ENCODE peak calls at places on chromosomes 12 and 14, in eight cellular contexts. D, E, Y, K, F, V, M and P are unnamed samples.
A peak's percentile ranks its signal among the peaks of the same experiment; 100 is the strongest.

GRCh38 chr12:113130457-113131135 is 5.0 kb downstream of the RASAL1 start:
- DNase-seq in D (no peak), M (peak; percentile 36), Y (no peak), E (no peak), V (no peak), F (peak; percentile 40), K (no peak), P (no peak)

GRCh38 chr12:63967781-63968180 is 123.3 kb downstream of the SRGAP1 start:
- DNase-seq in F (no peak), V (no peak), Y (no peak), M (peak; percentile 15), E (no peak), D (no peak), K (no peak), P (no peak)

GRCh38 chr14:51396222-51396815 is 156.3 kb downstream of the TMX1 start:
- DNase-seq in Y (peak; percentile 46), V (no peak), M (peak; percentile 74), E (peak; percentile 38), K (no peak), F (no peak), D (peak; percentile 30), P (no peak)

GRCh38 chr14:100404419-100404818 is 81.3 kb downstream of the SLC25A47 start:
- DNase-seq in Y (no peak), M (no peak), D (no peak), F (no peak), V (no peak), K (no peak), E (no peak), P (no peak)

GRCh38 chr12:97016163-97016562 is 109.1 kb downstream of the NEDD1 start:
- DNase-seq in F (no peak), K (no peak), D (no peak), Y (no peak), V (no peak), E (no peak), M (no peak), P (no peak)

GRCh38 chr14:72315720-72316119 is 383.5 kb downstream of the RGS6 start:
- DNase-seq in D (no peak), K (no peak), M (no peak), F (no peak), V (no peak), E (no peak), Y (no peak), P (no peak)

GRCh38 chr14:104879983-104880565 is 15.0 kb downstream of the CEP170B start:
- DNase-seq in Y (no peak), V (no peak), M (no peak), K (no peak), E (no peak), F (no peak), D (no peak), P (no peak)

GRCh38 chr14:102683399-102684275 is 91.2 kb downstream of the RCOR1 start:
- DNase-seq in K (no peak), F (peak; percentile 50), Y (no peak), V (no peak), E (no peak), D (no peak), M (no peak), P (no peak)

GRCh38 chr12:123149828-123150272 is 1.0 kb downstream of the PITPNM2 start:
- DNase-seq in M (no peak), E (no peak), K (no peak), Y (peak; percentile 19), D (peak; percentile 55), V (no peak), F (no peak), P (no peak)

GRCh38 chr14:43316427-43316826 is 1190.7 kb downstream of the FSCB start:
- DNase-seq in F (no peak), V (no peak), E (no peak), Y (no peak), M (no peak), D (no peak), K (no peak), P (no peak)

GRCh38 chr14:92990456-92991430 is 67.8 kb downstream of the CHGA start:
- DNase-seq in E (no peak), M (no peak), Y (no peak), D (no peak), F (no peak), K (no peak), V (no peak), P (no peak)

GRCh38 chr14:53368714-53369191 is 215.6 kb upstream of the DDHD1 start:
- DNase-seq in K (no peak), V (no peak), M (no peak), F (no peak), D (no peak), Y (no peak), E (no peak), P (no peak)

GRCh38 chr14:75811862-75812505 is 150.9 kb downstream of the TTLL5 start:
- DNase-seq in V (no peak), D (no peak), K (no peak), Y (peak; percentile 35), E (no peak), F (no peak), M (no peak), P (no peak)

GRCh38 chr14:104223101-104223809 is 84.9 kb downstream of the KIF26A start:
- DNase-seq in D (peak; percentile 84), M (no peak), F (peak; percentile 60), Y (peak; percentile 59), K (no peak), E (no peak), V (no peak), P (no peak)

GRCh38 chr14:88584451-88584850 is 21.6 kb downstream of the ZC3H14 start:
- DNase-seq in E (no peak), D (no peak), M (no peak), V (no peak), F (no peak), K (no peak), Y (no peak), P (no peak)

GRCh38 chr14:88592016-88592415 is 29.2 kb downstream of the ZC3H14 start:
- DNase-seq in M (no peak), E (no peak), K (no peak), F (no peak), Y (no peak), V (no peak), D (no peak), P (no peak)

GRCh38 chr14:88590173-88590572 is 27.3 kb downstream of the ZC3H14 start:
- DNase-seq in Y (no peak), F (no peak), K (no peak), E (no peak), M (no peak), V (no peak), D (peak; percentile 26), P (no peak)

GRCh38 chr14:88588081-88588480 is 25.2 kb downstream of the ZC3H14 start:
- DNase-seq in M (no peak), Y (no peak), D (no peak), F (no peak), K (no peak), V (no peak), E (no peak), P (no peak)
- H3K9me3 ChIP-seq in M (no peaks in the 10 kb centered on the region), Y (no peaks in the 10 kb centered on the region), D (no peaks in the 10 kb centered on the region), F (no peaks in the 10 kb centered on the region), K (no peaks in the 10 kb centered on the region), V (no peaks in the 10 kb centered on the region), E (no peaks in the 10 kb centered on the region), P (no peaks in the 10 kb centered on the region)

GRCh38 chr14:83478741-83479140 is 1945.1 kb upstream of the SEL1L start:
- DNase-seq in K (no peak), E (no peak), D (no peak), Y (no peak), M (no peak), V (no peak), F (no peak), P (no peak)
- H3K9me3 ChIP-seq in K (no peaks in the 10 kb centered on the region), E (no peaks in the 10 kb centered on the region), D (no peaks in the 10 kb centered on the region), Y (no peaks in the 10 kb centered on the region), M (no peaks in the 10 kb centered on the region), V (no peaks in the 10 kb centered on the region), F (peaks cover 2% of the 10 kb centered on the region), P (no peaks in the 10 kb centered on the region)

DNA sequence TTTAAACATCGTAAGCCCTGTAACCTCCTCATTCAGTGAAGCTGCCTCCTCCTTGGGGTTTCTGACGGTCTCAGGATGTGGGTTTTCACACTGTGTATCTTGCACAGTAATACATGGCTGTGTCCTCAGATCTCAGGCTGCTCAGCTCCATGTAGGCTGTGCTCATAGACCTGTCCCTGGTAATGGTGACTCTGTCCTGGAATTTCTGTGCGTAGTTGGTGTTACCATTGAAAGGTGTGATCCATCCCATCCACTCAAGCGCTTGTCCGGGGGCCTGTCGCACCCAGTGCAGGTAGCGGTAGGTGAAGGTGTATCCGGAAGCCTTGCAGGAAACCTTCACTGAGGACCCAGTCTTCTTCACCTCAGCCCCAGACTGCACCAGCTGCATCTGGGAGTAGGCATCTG is 980.5 kb downstream of the TMEM121 start:
- DNase-seq in D (no peak), E (no peak), V (peak; percentile 72), F (no peak), Y (no peak), M (no peak), K (peak; percentile 58), P (peak; percentile 37)
- H3K9me3 ChIP-seq in D (no peaks in the 10 kb centered on the region), E (no peaks in the 10 kb centered on the region), V (no peaks in the 10 kb centered on the region), F (no peaks in the 10 kb centered on the region), Y (no peaks in the 10 kb centered on the region), M (no peaks in the 10 kb centered on the region), K (no peaks in the 10 kb centered on the region), P (no peaks in the 10 kb centered on the region)

DNA sequence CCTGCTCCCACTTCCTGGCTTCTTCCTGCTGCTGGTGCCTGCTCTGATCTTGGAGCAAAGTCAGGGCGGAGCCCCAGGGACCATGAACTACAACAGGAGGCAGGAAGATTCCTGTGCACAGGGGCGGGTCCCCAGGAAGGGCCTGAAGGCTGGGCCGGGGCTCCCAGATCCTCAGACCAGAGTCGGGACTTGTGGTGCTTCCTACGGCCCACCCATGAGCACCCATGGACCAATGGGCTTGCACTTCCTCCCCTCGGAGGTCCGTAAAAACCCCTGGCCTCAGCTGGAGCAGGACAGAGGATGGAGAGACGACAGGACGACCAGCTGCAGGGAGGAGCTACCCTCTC is 1287.1 kb downstream of the TMEM121 start:
- DNase-seq in M (no peak), K (no peak), F (no peak), Y (no peak), E (no peak), D (no peak), V (no peak), P (no peak)
- H3K9me3 ChIP-seq in M (no peaks in the 10 kb centered on the region), K (no peaks in the 10 kb centered on the region), F (no peaks in the 10 kb centered on the region), Y (no peaks in the 10 kb centered on the region), E (no peaks in the 10 kb centered on the region), D (no peaks in the 10 kb centered on the region), V (no peaks in the 10 kb centered on the region), P (no peaks in the 10 kb centered on the region)

GRCh38 chr12:34342048-34342447 is 319.8 kb downstream of the ALG10 start:
- DNase-seq in M (no peak), D (no peak), K (no peak), F (peak; percentile 21), V (no peak), E (no peak), Y (no peak), P (no peak)
- H3K9me3 ChIP-seq in M (no peaks in the 10 kb centered on the region), D (peaks cover 8% of the 10 kb centered on the region), K (no peaks in the 10 kb centered on the region), F (no peaks in the 10 kb centered on the region), V (no peaks in the 10 kb centered on the region), E (peaks cover 8% of the 10 kb centered on the region), Y (no peaks in the 10 kb centered on the region), P (peaks cover 6% of the 10 kb centered on the region)

DNA sequence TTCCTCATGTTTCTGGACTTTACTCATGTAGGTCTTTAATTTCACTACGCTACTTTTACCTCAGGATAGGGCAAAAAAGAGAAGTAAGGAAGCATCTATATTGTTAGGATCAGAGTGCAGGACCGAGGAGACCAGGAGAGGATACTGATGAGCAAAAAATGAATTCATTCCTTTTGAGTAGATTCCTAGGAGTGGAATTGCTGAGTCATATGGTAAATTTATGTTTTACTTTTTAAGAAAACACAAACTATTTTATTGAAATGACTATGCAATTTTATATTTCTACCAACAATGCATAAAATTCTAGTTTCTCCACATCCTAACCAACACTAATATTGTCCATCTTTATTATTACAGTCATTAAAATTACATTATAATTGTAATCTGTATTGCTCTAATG is 50.8 kb upstream of the GARIN6 start:
- DNase-seq in E (no peak), K (no peak), Y (no peak), F (no peak), V (no peak), D (no peak), M (no peak), P (no peak)
- H3K9me3 ChIP-seq in E (no peaks in the 10 kb centered on the region), K (no peaks in the 10 kb centered on the region), Y (no peaks in the 10 kb centered on the region), F (peaks cover 3% of the 10 kb centered on the region), V (no peaks in the 10 kb centered on the region), D (no peaks in the 10 kb centered on the region), M (no peaks in the 10 kb centered on the region), P (no peaks in the 10 kb centered on the region)